ENCODE peak calls at places on chromosomes 1 and 21, in four cellular contexts. One of them, this sample, is unnamed.

GRCh38 chr1:29364101-29364678 is 127.9 kb downstream of the PTPRU start:
- DNase-seq in WTC11: no peak
- DNase-seq in fibroblast of lung: no peak
- DNase-seq in cardiac fibroblast: no peak
- DNase-seq in this sample: no peak

GRCh38 chr1:115463347-115463746 is 125.3 kb upstream of the NGF start:
- DNase-seq in cardiac fibroblast: no peak
- DNase-seq in WTC11: no peak
- DNase-seq in fibroblast of lung: no peak
- DNase-seq in this sample: no peak

GRCh38 chr1:97668945-97669344 is 251.9 kb downstream of the DPYD start:
- DNase-seq in cardiac fibroblast: peak
- DNase-seq in fibroblast of lung: peak
- DNase-seq in WTC11: no peak
- DNase-seq in this sample: no peak

GRCh38 chr1:24182041-24182440 is 5.0 kb downstream of the IFNLR1 start:
- DNase-seq in cardiac fibroblast: no peak
- DNase-seq in fibroblast of lung: no peak
- DNase-seq in WTC11: no peak
- DNase-seq in this sample: no peak

GRCh38 chr1:1355376-1355775 is 3.0 kb downstream of the MXRA8 start:
- DNase-seq in cardiac fibroblast: no peak
- DNase-seq in WTC11: no peak
- DNase-seq in fibroblast of lung: peak
- DNase-seq in this sample: peak

GRCh38 chr1:111476761-111477309 is 3.1 kb downstream of the C1orf162 start:
- DNase-seq in fibroblast of lung: no peak
- DNase-seq in cardiac fibroblast: no peak
- DNase-seq in WTC11: no peak
- DNase-seq in this sample: no peak

GRCh38 chr1:2957329-2957728 is 63.9 kb upstream of the ACTRT2 start:
- DNase-seq in WTC11: no peak
- DNase-seq in cardiac fibroblast: no peak
- DNase-seq in fibroblast of lung: no peak
- DNase-seq in this sample: no peak

GRCh38 chr1:212760126-212760823 is 31.3 kb downstream of the NSL1 start:
- DNase-seq in WTC11: peak
- DNase-seq in fibroblast of lung: no peak
- DNase-seq in cardiac fibroblast: no peak
- DNase-seq in this sample: peak

GRCh38 chr1:218711884-218712674 is 366.9 kb downstream of the TGFB2 start:
- DNase-seq in WTC11: no peak
- DNase-seq in fibroblast of lung: peak
- DNase-seq in cardiac fibroblast: peak
- DNase-seq in this sample: no peak

GRCh38 chr1:27179373-27179772 is 24.4 kb upstream of the SLC9A1 start:
- DNase-seq in cardiac fibroblast: peak
- DNase-seq in WTC11: no peak
- DNase-seq in fibroblast of lung: peak
- DNase-seq in this sample: no peak

GRCh38 chr21:44658913-44659595 is 1.3 kb downstream of the KRTAP12-3 start:
- DNase-seq in cardiac fibroblast: no peak
- DNase-seq in fibroblast of lung: no peak
- DNase-seq in WTC11: no peak
- DNase-seq in this sample: no peak

GRCh38 chr1:171595324-171595723 is 26.7 kb upstream of the MYOCOS start:
- DNase-seq in cardiac fibroblast: no peak
- DNase-seq in fibroblast of lung: peak
- DNase-seq in WTC11: no peak
- DNase-seq in this sample: no peak

GRCh38 chr1:107877092-107877491 is 87.9 kb downstream of the VAV3 start:
- DNase-seq in WTC11: no peak
- DNase-seq in cardiac fibroblast: peak
- DNase-seq in fibroblast of lung: peak
- DNase-seq in this sample: peak

GRCh38 chr1:7333094-7333493 is 438.0 kb upstream of the VAMP3 start:
- DNase-seq in WTC11: no peak
- DNase-seq in cardiac fibroblast: no peak
- DNase-seq in fibroblast of lung: no peak
- DNase-seq in this sample: no peak

GRCh38 chr1:214842856-214843255 is 239.7 kb upstream of the KCNK2 start:
- DNase-seq in WTC11: no peak
- DNase-seq in cardiac fibroblast: peak
- DNase-seq in fibroblast of lung: no peak
- DNase-seq in this sample: no peak

GRCh38 chr1:233281711-233282581 is 13.6 kb downstream of the PCNX2 start:
- DNase-seq in fibroblast of lung: peak
- DNase-seq in cardiac fibroblast: peak
- DNase-seq in WTC11: no peak
- DNase-seq in this sample: no peak

GRCh38 chr1:232283864-232284263 is 346.1 kb downstream of the SIPA1L2 start:
- DNase-seq in cardiac fibroblast: no peak
- DNase-seq in fibroblast of lung: no peak
- DNase-seq in WTC11: no peak
- DNase-seq in this sample: no peak

GRCh38 chr1:222815367-222815765 is 527 bp downstream of the DISP1 start:
- DNase-seq in fibroblast of lung: no peak
- DNase-seq in WTC11: no peak
- DNase-seq in cardiac fibroblast: peak
- DNase-seq in this sample: peak

GRCh38 chr1:51897699-51898031 is 19.1 kb upstream of the NRDC start:
- DNase-seq in cardiac fibroblast: peak
- DNase-seq in fibroblast of lung: peak
- DNase-seq in WTC11: no peak
- DNase-seq in this sample: peak

GRCh38 chr1:27526569-27527222 is 36.7 kb upstream of the WASF2 start:
- DNase-seq in cardiac fibroblast: no peak
- DNase-seq in WTC11: no peak
- DNase-seq in fibroblast of lung: no peak
- DNase-seq in this sample: peak

GRCh38 chr1:41135196-41135947 is 106.7 kb downstream of the SCMH1 start:
- DNase-seq in fibroblast of lung: no peak
- DNase-seq in WTC11: no peak
- DNase-seq in cardiac fibroblast: no peak
- DNase-seq in this sample: no peak

GRCh38 chr1:162187676-162188075 is 118.2 kb downstream of the NOS1AP start:
- DNase-seq in cardiac fibroblast: peak
- DNase-seq in fibroblast of lung: peak
- DNase-seq in WTC11: no peak
- DNase-seq in this sample: no peak

This sample was measured in trophoblast cell.